ENCODE peak calls at places on chromosomes 12 and 14, in five cellular contexts. H, E, P, L and Y are unnamed samples.

GRCh38 chr12:12008931-12009611 is 61.7 kb upstream of the BCL2L14 start:
- DNase-seq in H (no peak), E (no peak), P (peak), L (peak), Y (peak)

GRCh38 chr14:38256358-38256840 is 506 bp upstream of the CLEC14A start:
- DNase-seq in H (no peak), E (no peak), P (peak), L (peak), Y (no peak)

GRCh38 chr12:91777268-91777997 is 368.2 kb downstream of the BTG1 start:
- DNase-seq in H (no peak), E (no peak), P (no peak), L (no peak), Y (no peak)

GRCh38 chr12:107399061-107399460 is 286.5 kb upstream of the PWP1 start:
- DNase-seq in H (no peak), E (no peak), P (no peak), L (no peak), Y (no peak)

GRCh38 chr12:53985358-53985899 is 483 bp downstream of the HOXC10 start:
- DNase-seq in H (no peak), E (no peak), P (no peak), L (no peak), Y (no peak)

GRCh38 chr14:75306917-75307699 is 28.5 kb downstream of the FOS start:
- DNase-seq in H (no peak), E (peak), P (peak), L (peak), Y (peak)

GRCh38 chr14:55440385-55440784 is at the start of gene TBPL2:
- DNase-seq in H (no peak), E (no peak), P (no peak), L (no peak), Y (no peak)

GRCh38 chr12:80019691-80020090 is 79.6 kb upstream of the OTOGL start:
- DNase-seq in H (no peak), E (no peak), P (no peak), L (no peak), Y (no peak)

GRCh38 chr12:115466076-115466475 is 782.1 kb upstream of the TBX3 start:
- DNase-seq in H (no peak), E (no peak), P (no peak), L (no peak), Y (no peak)

GRCh38 chr12:113314121-113314529 is 20.8 kb downstream of the SLC8B1 start:
- DNase-seq in H (no peak), E (peak), P (no peak), L (no peak), Y (no peak)

GRCh38 chr14:89634037-89634436 is 217.0 kb upstream of the FOXN3 start:
- DNase-seq in H (no peak), E (no peak), P (no peak), L (no peak), Y (no peak)

GRCh38 chr14:42013560-42013959 is 406.9 kb downstream of the LRFN5 start:
- DNase-seq in H (no peak), E (no peak), P (no peak), L (no peak), Y (no peak)

GRCh38 chr12:24562761-24563392 is 386.0 kb downstream of the BCAT1 start:
- DNase-seq in H (peak), E (peak), P (peak), L (peak), Y (no peak)

GRCh38 chr14:59032821-59033220 is 155.6 kb upstream of the DAAM1 start:
- DNase-seq in H (no peak), E (no peak), P (no peak), L (no peak), Y (no peak)

GRCh38 chr12:57456145-57456700 is 1.1 kb downstream of the INHBE start:
- DNase-seq in H (no peak), E (peak), P (peak), L (peak), Y (no peak)

GRCh38 chr14:36394593-36394992 is 74.2 kb upstream of the MBIP start:
- DNase-seq in H (no peak), E (no peak), P (no peak), L (no peak), Y (no peak)

GRCh38 chr14:63174760-63175191 is 29.5 kb upstream of the RHOJ start:
- DNase-seq in H (no peak), E (peak), P (peak), L (peak), Y (no peak)

GRCh38 chr12:87405918-87406317 is 623.3 kb downstream of the C12orf50 start:
- DNase-seq in H (no peak), E (no peak), P (no peak), L (peak), Y (no peak)

GRCh38 chr12:50803230-50803629 is 39.3 kb downstream of the ATF1 start:
- DNase-seq in H (no peak), E (no peak), P (no peak), L (no peak), Y (no peak)

GRCh38 chr14:90733139-90733808 is 83.0 kb downstream of the TTC7B start:
- DNase-seq in H (no peak), E (no peak), P (no peak), L (no peak), Y (no peak)

GRCh38 chr12:4284306-4284705 is 10.7 kb downstream of the CCND2 start:
- DNase-seq in H (no peak), E (no peak), P (no peak), L (no peak), Y (no peak)

GRCh38 chr14:68392393-68393085 is 400.3 kb downstream of the ZFP36L1 start:
- DNase-seq in H (peak), E (no peak), P (no peak), L (peak), Y (no peak)

GRCh38 chr12:1842905-1843640 is 22.7 kb downstream of the LRTM2 start:
- DNase-seq in H (peak), E (no peak), P (peak), L (no peak), Y (no peak)

GRCh38 chr12:64950899-64951298 is 126.5 kb downstream of the TBC1D30 start:
- DNase-seq in H (no peak), E (no peak), P (no peak), L (no peak), Y (no peak)

GRCh38 chr12:88468546-88468945 is 111.7 kb downstream of the KITLG start:
- DNase-seq in H (no peak), E (no peak), P (no peak), L (peak), Y (no peak)

GRCh38 chr12:131091413-131091975 is 137.8 kb downstream of the ADGRD1 start:
- DNase-seq in H (peak), E (no peak), P (peak), L (no peak), Y (no peak)

GRCh38 chr14:26597136-26598080 is at the start of gene NOVA1:
- DNase-seq in H (peak), E (no peak), P (peak), L (peak), Y (no peak)

GRCh38 chr14:53946404-53947400 is 9.9 kb downstream of the BMP4 start:
- DNase-seq in H (no peak), E (no peak), P (peak), L (no peak), Y (no peak)

GRCh38 chr12:96766232-96766631 is 140.8 kb upstream of the NEDD1 start:
- DNase-seq in H (no peak), E (no peak), P (no peak), L (no peak), Y (no peak)

GRCh38 chr12:34595749-34596733 is 573.7 kb downstream of the ALG10 start:
- DNase-seq in H (peak), E (peak), P (peak), L (no peak), Y (no peak)

GRCh38 chr14:59829941-59830734 is 40.4 kb downstream of the RTN1 start:
- DNase-seq in H (no peak), E (no peak), P (no peak), L (no peak), Y (no peak)

GRCh38 chr14:64541971-64542838 is 1.7 kb downstream of the HSPA2 start:
- DNase-seq in H (no peak), E (no peak), P (no peak), L (no peak), Y (no peak)

GRCh38 chr12:75944097-75944904 is 87.3 kb downstream of the PHLDA1 start:
- DNase-seq in H (no peak), E (no peak), P (peak), L (peak), Y (peak)

GRCh38 chr12:116441292-116441691 is 117.9 kb upstream of the MAP1LC3B2 start:
- DNase-seq in H (peak), E (no peak), P (no peak), L (no peak), Y (no peak)

GRCh38 chr12:109777544-109777943 is 55.7 kb downstream of the TRPV4 start:
- DNase-seq in H (peak), E (peak), P (peak), L (peak), Y (peak)

GRCh38 chr12:49748800-49749199 is 7.4 kb downstream of the TMBIM6 start:
- DNase-seq in H (no peak), E (no peak), P (no peak), L (no peak), Y (no peak)

GRCh38 chr12:49750027-49750977 is 8.9 kb downstream of the TMBIM6 start:
- DNase-seq in H (no peak), E (no peak), P (no peak), L (peak), Y (peak)

GRCh38 chr12:49748306-49748705 is 6.9 kb downstream of the TMBIM6 start:
- DNase-seq in H (no peak), E (no peak), P (no peak), L (no peak), Y (no peak)

DNA sequence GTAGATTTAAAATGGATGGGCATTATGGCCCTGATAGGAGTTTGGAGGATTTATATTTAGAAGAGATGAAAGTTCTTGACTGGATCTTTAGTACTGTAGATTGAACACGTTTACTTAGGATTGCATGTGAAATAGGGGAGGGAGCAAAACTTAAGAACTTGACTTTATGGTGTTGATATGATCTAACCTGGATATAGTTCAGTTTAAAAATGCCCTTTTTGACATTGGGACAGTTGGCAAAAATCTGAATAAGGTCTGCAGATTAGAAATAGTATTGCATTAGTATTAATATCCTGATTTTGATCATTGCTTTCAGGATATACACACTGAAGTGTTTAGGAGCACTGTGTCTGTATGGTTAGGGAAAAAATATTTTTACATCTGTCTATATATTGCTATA is 9.6 kb downstream of the TMBIM6 start:
- DNase-seq in H (no peak), E (no peak), P (no peak), L (no peak), Y (no peak)
- TF ChIP-seq CTCF in H (no peak), E (no peak), P (no peak), L (no peak), Y (no peak)

GRCh38 chr14:30872602-30873001 is 1.8 kb upstream of the COCH start:
- DNase-seq in H (no peak), E (no peak), P (no peak), L (no peak), Y (no peak)

GRCh38 chr14:30873308-30874119 is 845 bp upstream of the COCH start:
- DNase-seq in H (no peak), E (no peak), P (no peak), L (no peak), Y (no peak)

GRCh38 chr14:30874999-30875787 is 834 bp downstream of the COCH start:
- DNase-seq in H (no peak), E (peak), P (peak), L (no peak), Y (no peak)

GRCh38 chr14:30875788-30876053 is 1.4 kb downstream of the COCH start:
- DNase-seq in H (no peak), E (no peak), P (no peak), L (no peak), Y (no peak)

DNA sequence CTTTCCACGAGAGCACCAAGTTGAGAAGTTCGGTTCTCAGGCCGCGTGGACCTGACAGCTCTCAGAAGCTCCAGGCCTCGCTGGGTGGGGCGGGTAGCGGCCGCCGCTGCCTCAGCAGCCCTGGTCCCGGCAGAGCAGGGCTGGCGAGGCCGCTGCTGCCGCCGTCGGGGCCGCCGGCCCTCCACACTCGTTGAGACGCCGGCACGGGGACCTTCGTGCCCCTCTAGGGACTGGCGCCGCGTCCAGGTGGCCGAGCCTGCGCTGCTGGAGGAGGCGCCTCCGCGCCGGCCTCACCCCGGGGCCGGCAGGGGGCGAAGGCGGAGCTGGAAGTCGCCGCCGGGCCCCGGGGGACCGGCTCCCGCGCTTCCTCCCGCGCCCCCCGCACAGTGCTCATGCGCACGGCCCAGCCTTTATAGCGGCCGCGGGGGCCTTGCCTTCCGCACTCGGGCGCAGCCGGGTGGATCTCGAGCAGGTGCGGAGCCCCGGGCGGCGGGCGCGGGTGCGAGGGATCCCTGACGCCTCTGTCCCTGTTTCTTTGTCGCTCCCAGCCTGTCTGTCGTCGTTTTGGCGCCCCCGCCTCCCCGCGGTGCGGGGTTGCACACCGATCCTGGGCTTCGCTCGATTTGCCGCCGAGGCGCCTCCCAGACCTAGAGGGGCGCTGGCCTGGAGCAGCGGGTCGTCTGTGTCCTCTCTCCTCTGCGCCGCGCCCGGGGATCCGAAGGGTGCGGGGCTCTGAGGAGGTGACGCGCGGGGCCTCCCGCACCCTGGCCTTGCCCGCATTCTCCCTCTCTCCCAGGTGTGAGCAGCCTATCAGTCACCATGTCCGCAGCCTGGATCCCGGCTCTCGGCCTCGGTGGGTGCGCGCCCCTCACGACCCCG is at the start of gene COCH:
- DNase-seq in H (peak), E (peak), P (peak), L (no peak), Y (no peak)
- TF ChIP-seq CTCF in H (peak), E (peak), P (peak), L (no peak), Y (peak)

GRCh38 chr14:48398675-48399282 is 723.4 kb upstream of the MDGA2 start:
- DNase-seq in H (no peak), E (peak), P (peak), L (peak), Y (no peak)
- TF ChIP-seq CTCF in H (peak), E (no peak), P (peak), L (peak), Y (peak)

GRCh38 chr14:101182476-101182875 is 279.0 kb upstream of the RTL1 start:
- DNase-seq in H (no peak), E (no peak), P (no peak), L (no peak), Y (no peak)

GRCh38 chr14:101185081-101185835 is 281.7 kb upstream of the RTL1 start:
- DNase-seq in H (no peak), E (no peak), P (no peak), L (no peak), Y (no peak)

GRCh38 chr14:101184104-101184455 is 280.6 kb upstream of the RTL1 start:
- DNase-seq in H (no peak), E (no peak), P (no peak), L (no peak), Y (no peak)

GRCh38 chr14:101184562-101184961 is 281.0 kb upstream of the RTL1 start:
- DNase-seq in H (no peak), E (no peak), P (no peak), L (no peak), Y (no peak)

DNA sequence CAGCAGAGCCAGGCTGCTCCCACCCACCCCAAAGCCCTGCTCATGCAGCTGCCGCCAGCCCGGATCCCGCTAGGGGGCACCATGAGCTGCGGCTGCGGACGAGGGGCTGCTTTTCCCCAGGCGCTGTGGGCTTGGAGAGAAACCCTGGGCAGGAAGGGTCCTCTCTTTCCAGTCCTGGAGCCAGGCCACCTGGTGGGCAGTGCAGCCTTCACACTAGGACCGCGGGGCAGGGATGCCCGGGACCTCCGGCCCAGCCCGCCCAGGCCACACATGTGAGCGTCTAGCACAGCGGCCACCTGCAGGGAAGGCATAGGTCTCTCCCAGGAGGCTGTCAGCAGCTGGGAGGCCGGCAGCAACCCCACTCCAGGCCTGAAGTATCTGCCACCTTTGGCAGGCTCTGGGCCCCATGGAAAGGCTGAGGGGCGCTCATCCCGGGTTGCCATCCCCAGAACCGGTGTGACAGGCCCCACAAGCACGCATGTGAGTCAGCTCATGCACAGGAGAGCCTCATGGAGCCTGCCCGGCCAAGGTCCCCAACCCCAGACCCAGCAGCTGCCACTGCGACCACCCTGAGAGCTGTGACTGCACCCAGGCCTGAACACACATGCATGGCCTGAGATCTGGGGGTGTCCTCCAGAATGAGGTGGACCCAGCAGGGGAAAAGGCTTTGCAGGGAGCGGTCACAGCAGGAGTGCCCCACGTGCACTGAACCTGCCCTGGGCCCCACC is 280.0 kb upstream of the RTL1 start:
- DNase-seq in H (no peak), E (peak), P (no peak), L (no peak), Y (no peak)
- TF ChIP-seq CTCF in H (peak), E (peak), P (no peak), L (peak), Y (no peak)

DNA sequence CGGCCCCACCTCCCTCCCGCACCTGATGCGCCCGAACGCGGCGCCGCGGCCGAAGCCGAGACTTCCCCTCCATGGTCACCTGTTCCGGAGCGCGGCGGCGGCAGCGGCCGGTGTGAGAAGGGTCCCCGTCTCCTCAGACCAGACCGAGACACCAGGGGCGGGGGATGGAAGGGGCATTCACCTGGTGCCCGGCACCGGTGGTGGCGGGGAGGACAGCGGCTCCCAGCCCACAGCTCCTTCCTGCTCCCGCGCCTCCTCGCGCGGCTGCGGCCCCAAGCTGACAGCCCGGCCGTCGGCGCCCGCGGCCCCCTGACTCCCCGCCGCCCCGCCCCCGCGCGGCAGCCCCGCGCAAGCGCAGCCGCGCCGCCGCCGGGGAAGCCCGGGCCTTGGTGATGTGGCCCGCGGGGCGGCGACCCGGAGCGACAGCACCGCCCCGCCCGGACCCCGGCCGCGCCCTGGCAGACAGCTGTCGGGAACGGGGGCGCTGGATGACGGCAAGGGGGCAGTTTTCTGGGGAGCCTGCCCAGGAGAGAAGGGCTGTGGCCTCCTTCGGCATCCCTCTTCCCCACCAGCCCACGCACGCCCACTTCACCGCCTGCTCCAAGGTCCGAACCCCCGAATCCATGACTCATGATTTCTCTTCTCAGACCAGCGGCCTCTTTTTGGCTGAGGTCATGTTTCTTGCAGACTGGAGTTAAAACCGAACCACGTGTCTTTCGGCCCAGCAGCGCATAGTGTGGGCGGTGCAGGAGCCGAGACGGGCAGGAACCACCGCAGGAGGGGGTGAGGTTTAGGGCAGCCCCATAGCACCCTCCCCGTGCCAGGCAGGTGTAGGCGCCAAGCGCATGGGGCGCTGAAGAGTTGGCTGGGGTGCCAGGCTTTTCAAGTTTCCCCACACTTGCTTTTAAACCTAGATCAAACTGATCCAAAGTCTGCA is at the start of gene SLC41A2:
- DNase-seq in H (peak), E (peak), P (peak), L (peak), Y (peak)
- TF ChIP-seq CTCF in H (peak), E (peak), P (peak), L (no peak), Y (peak)

DNA sequence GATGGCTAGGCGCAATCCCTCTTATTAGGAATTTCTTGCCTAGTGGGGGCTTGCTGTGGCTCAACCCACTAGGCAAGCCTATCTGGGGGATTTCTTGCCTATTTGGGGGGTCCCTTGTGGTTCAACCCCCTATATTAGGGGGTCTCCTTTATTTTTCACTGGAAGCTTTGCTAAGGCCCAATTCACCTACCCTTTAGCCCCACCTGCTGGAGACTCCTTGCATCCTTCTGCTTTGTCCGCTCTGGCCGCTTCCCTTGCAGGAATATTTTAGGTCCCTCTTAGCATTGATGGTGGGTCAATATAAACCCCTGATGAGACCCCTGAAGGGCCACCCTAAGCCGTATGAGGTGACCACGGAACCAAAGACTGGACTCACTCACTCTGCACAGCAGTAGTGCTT is 1552.1 kb downstream of the AACS start:
- DNase-seq in H (no peak), E (peak), P (no peak), L (no peak), Y (no peak)
- TF ChIP-seq CTCF in H (peak), E (peak), P (no peak), L (no peak), Y (no peak)

GRCh38 chr12:111174283-111175108 is 194.4 kb downstream of the PHETA1 start:
- DNase-seq in H (no peak), E (peak), P (peak), L (no peak), Y (no peak)
- TF ChIP-seq CTCF in H (peak), E (peak), P (peak), L (peak), Y (peak)